ENCODE peak calls at places on chromosomes 12 and 14, in ten cellular contexts. F is spleen; J is NCI-H2029 treated with DMSO at 0.1 percent for 48 hours; Z is WERI-Rb-1; G is astrocyte of the spinal cord; L is stimulated activated CD4-positive, alpha-beta T cell treated with anti-CD3 and anti-CD28 coated beads, TNF-alpha, amount 100 ng/mL, for 1 hour; S is RKO; H is C1 segment of cervical spinal cord; A is NCI-H524 treated with DMSO at 0.1 percent for 48 hours; B is D341Med. D is an unnamed sample.

GRCh38 chr12:62252576-62252975 is 7.6 kb upstream of the USP15 start:
- DNase-seq in Z (no peak), H (no peak), G (no peak), A (no peak), J (peak), F (no peak), B (no peak), L (no peak), S (no peak), D (no peak)

GRCh38 chr12:116635487-116635886 is 76.3 kb downstream of the MAP1LC3B2 start:
- DNase-seq in F (no peak), H (no peak), L (no peak), G (no peak), S (no peak), A (no peak), J (no peak), Z (no peak), B (no peak), D (no peak)

GRCh38 chr12:127944211-127944899 is 322.6 kb upstream of the TMEM132C start:
- DNase-seq in A (no peak), H (no peak), B (no peak), L (no peak), F (no peak), J (peak), S (no peak), G (no peak), Z (no peak), D (no peak)

GRCh38 chr12:49244161-49244560 is 20.7 kb upstream of the TUBA1C start:
- DNase-seq in B (no peak), F (no peak), J (no peak), H (no peak), A (no peak), S (no peak), L (no peak), G (peak), Z (no peak), D (no peak)

GRCh38 chr14:64698899-64699298 is 5.3 kb upstream of the PLEKHG3 start:
- DNase-seq in S (no peak), L (no peak), G (no peak), H (no peak), Z (no peak), J (no peak), B (no peak), F (no peak), A (no peak), D (no peak)

GRCh38 chr14:93012516-93013367 is 89.8 kb downstream of the CHGA start:
- DNase-seq in F (no peak), B (no peak), A (no peak), Z (no peak), G (no peak), S (no peak), L (no peak), J (no peak), H (no peak), D (no peak)

GRCh38 chr14:102510616-102511520 is 1.3 kb upstream of the ANKRD9 start:
- DNase-seq in B (no peak), Z (peak), H (no peak), F (no peak), G (no peak), A (no peak), L (no peak), S (no peak), J (no peak), D (no peak)

GRCh38 chr12:102481705-102482104 is 1.3 kb upstream of the IGF1 start:
- DNase-seq in J (peak), H (no peak), G (no peak), L (no peak), F (no peak), A (no peak), Z (no peak), B (no peak), S (no peak), D (no peak)

GRCh38 chr12:6271281-6271680 is 39.2 kb upstream of the PLEKHG6 start:
- DNase-seq in B (no peak), L (no peak), G (no peak), A (no peak), S (no peak), F (peak), J (no peak), H (no peak), Z (no peak), D (no peak)

GRCh38 chr14:49945448-49946319 is 52.8 kb downstream of the ARF6 start:
- DNase-seq in J (no peak), F (no peak), G (no peak), B (no peak), S (no peak), H (no peak), Z (no peak), L (no peak), A (no peak), D (no peak)

GRCh38 chr12:131457331-131458047 is 253.4 kb upstream of the SFSWAP start:
- DNase-seq in B (no peak), H (no peak), Z (no peak), L (no peak), S (no peak), J (no peak), A (no peak), G (no peak), F (peak), D (no peak)

GRCh38 chr12:124608451-124608870 is 41.0 kb upstream of the NCOR2 start:
- DNase-seq in L (no peak), Z (no peak), J (no peak), H (no peak), F (no peak), A (no peak), B (no peak), S (no peak), G (no peak), D (no peak)

GRCh38 chr12:111193977-111194702 is 174.8 kb downstream of the PHETA1 start:
- DNase-seq in H (no peak), F (no peak), A (no peak), Z (no peak), G (no peak), S (no peak), J (no peak), B (no peak), L (no peak), D (no peak)

GRCh38 chr14:61322799-61323290 is 1.5 kb downstream of the PRKCH start:
- DNase-seq in F (no peak), L (no peak), B (no peak), H (no peak), A (no peak), Z (no peak), J (peak), S (no peak), G (no peak), D (no peak)

GRCh38 chr12:109767991-109768900 is 54.6 kb downstream of the FAM222A start:
- DNase-seq in A (no peak), G (no peak), L (no peak), Z (peak), B (peak), J (no peak), H (peak), S (no peak), F (no peak), D (no peak)

D was measured in activated CD8-positive, alpha-beta memory T cell treated with anti-CD3 and anti-CD28 coated beads for 1 hour.